ENCODE peak calls at places on chromosome 13, in four cellular contexts. One of them, this sample, is unnamed.

GRCh38 chr13:49026851-49027250 is 51.1 kb downstream of the FNDC3A start:
- DNase-seq in HCT116: no peak
- DNase-seq in H1: no peak
- DNase-seq in mammary epithelial cell: no peak
- DNase-seq in this sample: no peak

GRCh38 chr13:72204291-72204690 is 337.3 kb upstream of the DACH1 start:
- DNase-seq in HCT116: peak; percentile 2
- DNase-seq in H1: no peak
- DNase-seq in mammary epithelial cell: peak; percentile 78
- DNase-seq in this sample: no peak

GRCh38 chr13:98466634-98467236 is 110.2 kb downstream of the STK24 start:
- DNase-seq in HCT116: no peak
- DNase-seq in H1: peak; percentile 94
- DNase-seq in mammary epithelial cell: no peak
- DNase-seq in this sample: no peak

GRCh38 chr13:110379905-110380341 is 72.8 kb downstream of the COL4A2 start:
- DNase-seq in HCT116: no peak
- DNase-seq in H1: peak; percentile 59
- DNase-seq in mammary epithelial cell: no peak
- DNase-seq in this sample: peak; percentile 84

GRCh38 chr13:40494513-40494912 is 171.9 kb downstream of the FOXO1 start:
- DNase-seq in HCT116: no peak
- DNase-seq in H1: no peak
- DNase-seq in mammary epithelial cell: no peak
- DNase-seq in this sample: no peak

GRCh38 chr13:103275079-103275478 is 208.9 kb upstream of the SLC10A2 start:
- DNase-seq in HCT116: no peak
- DNase-seq in H1: no peak
- DNase-seq in mammary epithelial cell: no peak
- DNase-seq in this sample: no peak

GRCh38 chr13:76474356-76474755 is 411.8 kb downstream of the KCTD12 start:
- DNase-seq in HCT116: no peak
- DNase-seq in H1: no peak
- DNase-seq in mammary epithelial cell: no peak
- DNase-seq in this sample: no peak

GRCh38 chr13:73984949-73985691 is 149.1 kb downstream of the KLF12 start:
- DNase-seq in HCT116: no peak
- DNase-seq in H1: no peak
- DNase-seq in mammary epithelial cell: no peak
- DNase-seq in this sample: no peak

GRCh38 chr13:108120332-108120731 is 95.0 kb downstream of the LIG4 start:
- DNase-seq in HCT116: no peak
- DNase-seq in H1: no peak
- DNase-seq in mammary epithelial cell: no peak
- DNase-seq in this sample: no peak

GRCh38 chr13:110925023-110925608 is 10.2 kb upstream of the ANKRD10 start:
- DNase-seq in HCT116: no peak
- DNase-seq in H1: peak; percentile 49
- DNase-seq in mammary epithelial cell: no peak
- DNase-seq in this sample: no peak

GRCh38 chr13:113848431-113849260 is 15.2 kb downstream of the GAS6 start:
- DNase-seq in HCT116: no peak
- DNase-seq in H1: peak; percentile 29
- DNase-seq in mammary epithelial cell: peak; percentile 72
- DNase-seq in this sample: no peak

GRCh38 chr13:49625392-49626137 is 2.7 kb upstream of the ARL11 start:
- DNase-seq in HCT116: no peak
- DNase-seq in H1: no peak
- DNase-seq in mammary epithelial cell: no peak
- DNase-seq in this sample: no peak

GRCh38 chr13:93226623-93227279 is at the start of gene GPC6:
- DNase-seq in HCT116: no peak
- DNase-seq in H1: no peak
- DNase-seq in mammary epithelial cell: peak; percentile 93
- DNase-seq in this sample: peak; percentile 92

GRCh38 chr13:91714726-91715334 is 316.4 kb downstream of the GPC5 start:
- DNase-seq in HCT116: no peak
- DNase-seq in H1: no peak
- DNase-seq in mammary epithelial cell: no peak
- DNase-seq in this sample: no peak

GRCh38 chr13:97295279-97296182 is 73.4 kb downstream of the MBNL2 start:
- DNase-seq in HCT116: no peak
- DNase-seq in H1: no peak
- DNase-seq in mammary epithelial cell: peak; percentile 88
- DNase-seq in this sample: no peak

GRCh38 chr13:25117312-25117711 is 21.4 kb downstream of the PABPC3 start:
- DNase-seq in HCT116: no peak
- DNase-seq in H1: no peak
- DNase-seq in mammary epithelial cell: no peak
- DNase-seq in this sample: no peak

GRCh38 chr13:101149735-101150380 is 266.4 kb downstream of the NALCN start:
- DNase-seq in HCT116: no peak
- DNase-seq in H1: no peak
- DNase-seq in mammary epithelial cell: peak; percentile 6
- DNase-seq in this sample: no peak

DNA sequence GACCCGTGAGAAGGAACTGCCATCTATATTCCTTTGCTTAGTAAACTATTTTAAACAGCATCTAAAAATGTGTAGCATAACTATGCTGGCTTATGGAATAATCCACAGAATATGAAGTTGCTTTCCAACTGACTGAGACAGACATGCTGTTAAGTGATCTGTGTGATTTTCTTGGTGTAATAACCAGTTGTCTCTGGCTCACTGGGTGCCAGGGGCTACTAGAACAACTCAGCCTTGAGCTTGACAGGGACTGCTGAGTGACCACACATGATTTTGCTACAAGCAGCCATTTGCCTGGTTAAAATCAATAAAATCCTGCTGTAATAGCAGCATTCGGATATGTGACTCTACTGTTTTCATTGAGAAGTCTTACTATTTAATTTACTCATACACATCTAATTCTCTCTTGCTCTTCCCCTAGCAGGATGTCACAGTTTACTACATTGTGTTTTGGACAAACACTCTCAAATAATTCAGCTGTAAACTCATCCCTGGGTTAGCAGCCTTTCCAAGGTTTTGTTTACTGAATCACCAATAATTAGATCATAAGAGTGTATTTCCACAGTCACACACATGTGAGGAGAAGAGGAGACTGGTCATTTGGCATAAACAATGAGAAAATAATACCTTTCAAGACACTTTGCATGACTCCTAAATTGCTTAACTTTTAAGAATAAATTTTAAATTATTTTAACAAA is 426.2 kb downstream of the PCDH9 start:
- DNase-seq in HCT116: no peak
- DNase-seq in H1: no peak
- DNase-seq in mammary epithelial cell: no peak
- DNase-seq in this sample: no peak
- TF ChIP-seq EZH2 in HCT116: no peak
- TF ChIP-seq EZH2 in H1: no peak
- TF ChIP-seq EZH2 in mammary epithelial cell: no peak
- TF ChIP-seq EZH2 in this sample: no peak

DNA sequence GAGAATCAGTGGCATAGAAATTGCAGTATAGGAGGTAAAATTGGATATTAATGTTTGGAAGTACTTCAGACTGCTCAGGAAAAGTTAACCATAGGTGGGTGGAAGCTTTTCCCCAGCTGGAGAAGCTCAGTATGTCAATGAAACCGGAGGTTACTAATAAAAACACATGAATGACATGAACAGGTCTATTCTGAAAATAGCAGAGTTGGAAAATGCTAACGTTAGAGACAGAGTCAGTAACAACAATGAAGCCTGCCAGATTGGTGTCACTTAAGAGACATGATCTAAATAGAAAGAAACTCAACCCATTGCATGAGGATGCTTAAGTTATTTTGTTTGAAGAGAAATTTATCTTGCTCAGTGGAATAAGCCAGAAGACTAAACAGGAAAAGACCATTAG is 364.5 kb downstream of the DNAJC15 start:
- DNase-seq in HCT116: no peak
- DNase-seq in H1: no peak
- DNase-seq in mammary epithelial cell: no peak
- DNase-seq in this sample: no peak
- H3K27ac ChIP-seq in HCT116: no peak overlapping the region
- H3K27ac ChIP-seq in H1: no peak overlapping the region
- H3K27ac ChIP-seq in mammary epithelial cell: peak overlapping the region; percentile 13
- H3K27ac ChIP-seq in this sample: no peak overlapping the region

GRCh38 chr13:68806125-68806524 is 1301.5 kb upstream of the ATXN8OS start:
- DNase-seq in HCT116: no peak
- DNase-seq in H1: no peak
- DNase-seq in mammary epithelial cell: no peak
- DNase-seq in this sample: no peak
- TF ChIP-seq EZH2 in HCT116: no peak
- TF ChIP-seq EZH2 in H1: no peak
- TF ChIP-seq EZH2 in mammary epithelial cell: no peak
- TF ChIP-seq EZH2 in this sample: no peak

DNA sequence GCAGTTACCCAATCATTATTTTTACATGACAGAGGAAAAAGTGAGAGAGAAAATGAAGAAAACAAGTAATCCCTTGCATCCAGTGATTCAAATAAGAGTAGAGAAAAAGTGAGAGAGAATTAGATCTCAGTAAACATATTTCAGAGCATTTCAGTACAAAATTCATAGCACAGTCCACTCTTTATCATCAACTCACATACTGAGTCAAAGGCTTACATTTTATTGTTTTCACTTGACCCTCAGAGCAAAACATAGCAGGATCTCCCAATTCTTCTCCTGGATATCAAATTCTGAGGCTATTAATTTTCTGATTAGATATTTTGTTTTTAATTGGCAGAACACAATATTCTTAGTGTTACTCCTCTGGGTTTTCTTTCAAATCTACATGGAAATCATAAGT is 1568.3 kb upstream of the PRR20A start:
- DNase-seq in HCT116: no peak
- DNase-seq in H1: no peak
- DNase-seq in mammary epithelial cell: no peak
- DNase-seq in this sample: no peak
- H3K27ac ChIP-seq in HCT116: no peak overlapping the region
- H3K27ac ChIP-seq in H1: no peak overlapping the region
- H3K27ac ChIP-seq in mammary epithelial cell: no peak overlapping the region
- H3K27ac ChIP-seq in this sample: no peak overlapping the region

GRCh38 chr13:99960663-99961440 is 10.7 kb downstream of the ZIC5 start:
- DNase-seq in HCT116: no peak
- DNase-seq in H1: no peak
- DNase-seq in mammary epithelial cell: no peak
- DNase-seq in this sample: no peak

GRCh38 chr13:99959127-99959529 is 12.4 kb downstream of the ZIC5 start:
- DNase-seq in HCT116: no peak
- DNase-seq in H1: no peak
- DNase-seq in mammary epithelial cell: no peak
- DNase-seq in this sample: no peak

GRCh38 chr13:99956473-99957349 is 14.9 kb downstream of the ZIC5 start:
- DNase-seq in HCT116: no peak
- DNase-seq in H1: peak; percentile 70
- DNase-seq in mammary epithelial cell: no peak
- DNase-seq in this sample: no peak

GRCh38 chr13:99959538-99960230 is 11.9 kb downstream of the ZIC5 start:
- DNase-seq in HCT116: no peak
- DNase-seq in H1: peak; percentile 74
- DNase-seq in mammary epithelial cell: peak; percentile 23
- DNase-seq in this sample: no peak

GRCh38 chr13:99958402-99959126 is 13.0 kb downstream of the ZIC5 start:
- DNase-seq in HCT116: no peak
- DNase-seq in H1: peak; percentile 78
- DNase-seq in mammary epithelial cell: no peak
- DNase-seq in this sample: no peak
- TF ChIP-seq EZH2 in HCT116: no peak
- TF ChIP-seq EZH2 in H1: peak; percentile 49
- TF ChIP-seq EZH2 in mammary epithelial cell: no peak
- TF ChIP-seq EZH2 in this sample: no peak

DNA sequence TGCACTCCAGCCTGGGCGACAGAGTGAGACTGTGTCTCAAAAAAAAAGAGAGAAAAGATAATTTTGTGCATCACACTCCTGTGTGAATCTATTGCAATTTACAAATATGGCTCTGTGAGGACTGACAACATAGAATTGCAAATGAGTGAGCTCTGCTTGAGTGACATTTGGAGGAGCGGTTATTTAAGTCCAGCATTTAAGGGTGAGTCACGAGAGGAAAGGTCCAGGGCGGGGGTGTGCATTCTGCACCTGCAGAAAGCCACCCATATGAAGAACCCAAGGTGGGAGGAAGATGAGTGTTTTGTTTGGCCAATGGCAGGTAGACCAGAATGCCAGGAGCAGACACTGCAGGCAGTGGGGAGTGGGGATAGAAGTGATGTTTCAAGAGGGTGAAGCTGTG is 58.6 kb downstream of the DGKH start:
- DNase-seq in HCT116: no peak
- DNase-seq in H1: no peak
- DNase-seq in mammary epithelial cell: no peak
- DNase-seq in this sample: no peak
- H3K27ac ChIP-seq in HCT116: no peak overlapping the region
- H3K27ac ChIP-seq in H1: no peak overlapping the region
- H3K27ac ChIP-seq in mammary epithelial cell: no peak overlapping the region
- H3K27ac ChIP-seq in this sample: no peak overlapping the region

DNA sequence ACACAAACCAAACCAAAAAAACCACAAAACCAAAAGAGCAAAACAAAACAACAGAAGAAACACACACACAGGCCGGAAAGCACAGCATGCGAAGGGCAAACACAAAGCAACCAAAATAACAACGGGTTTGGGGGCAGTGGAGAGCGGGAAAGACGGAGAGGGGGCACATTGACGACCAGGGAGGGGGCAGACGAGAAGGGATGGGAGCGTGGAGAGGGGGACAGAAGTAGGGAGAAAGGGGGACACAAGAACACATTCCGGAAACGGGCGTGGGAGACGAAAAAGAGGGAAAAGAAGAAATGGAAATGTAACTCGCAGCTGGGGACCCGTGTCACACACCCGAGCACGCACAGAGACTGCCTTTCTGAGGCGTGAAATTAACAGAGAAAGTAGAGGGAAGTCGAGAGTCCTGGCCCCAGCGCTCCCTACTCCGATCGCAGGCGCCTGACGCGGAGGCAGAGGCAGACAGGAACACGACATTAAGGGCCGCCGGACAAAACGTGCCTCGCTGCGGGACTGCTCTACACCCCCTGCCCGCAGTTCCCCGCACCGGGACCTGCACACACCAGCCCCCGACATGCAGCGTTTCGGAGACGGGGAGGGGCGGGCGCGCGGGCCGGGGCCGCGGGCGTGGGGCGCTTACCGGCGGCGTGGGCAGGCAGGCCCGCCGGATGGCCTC is 652 bp downstream of the POU4F1 start:
- DNase-seq in HCT116: no peak
- DNase-seq in H1: peak; percentile 63
- DNase-seq in mammary epithelial cell: no peak
- DNase-seq in this sample: no peak
- TF ChIP-seq EZH2 in HCT116: no peak
- TF ChIP-seq EZH2 in H1: peak; percentile 95
- TF ChIP-seq EZH2 in mammary epithelial cell: peak; percentile 100
- TF ChIP-seq EZH2 in this sample: no peak

GRCh38 chr13:35714588-35714987 is 238.1 kb upstream of the MAB21L1 start:
- DNase-seq in HCT116: no peak
- DNase-seq in H1: peak; percentile 50
- DNase-seq in mammary epithelial cell: no peak
- DNase-seq in this sample: no peak
- H3K27ac ChIP-seq in HCT116: no peak overlapping the region
- H3K27ac ChIP-seq in H1: no peak overlapping the region
- H3K27ac ChIP-seq in mammary epithelial cell: no peak overlapping the region
- H3K27ac ChIP-seq in this sample: no peak overlapping the region